ENCODE peak calls at places on chromosome 16, in seven cellular contexts. H, K, O, B, U, A and Y are unnamed samples.
A peak's percentile ranks its signal among the peaks of the same experiment; 100 is the strongest.

GRCh38 chr16:8088820-8089338 is 501.4 kb downstream of the TMEM114 start:
- DNase-seq in H (no peak), K (no peak), O (no peak), B (no peak), U (no peak), A (no peak), Y (no peak)

GRCh38 chr16:57815987-57816745 is 13.9 kb upstream of the KIFC3 start:
- DNase-seq in H (peak; percentile 80), K (no peak), O (peak; percentile 71), B (peak; percentile 86), U (peak; percentile 94), A (peak; percentile 83), Y (peak; percentile 69)

GRCh38 chr16:73037331-73037745 is 10.6 kb downstream of the ZFHX3 start:
- DNase-seq in H (no peak), K (no peak), O (no peak), B (no peak), U (peak; percentile 48), A (no peak), Y (no peak)

GRCh38 chr16:85227262-85227923 is 115.1 kb upstream of the CIBAR2 start:
- DNase-seq in H (no peak), K (no peak), O (no peak), B (no peak), U (no peak), A (no peak), Y (no peak)

GRCh38 chr16:18050234-18050633 is 286.3 kb downstream of the NPIPA8 start:
- DNase-seq in H (no peak), K (no peak), O (no peak), B (no peak), U (no peak), A (no peak), Y (no peak)

GRCh38 chr16:52251495-52251894 is 295.4 kb downstream of the TOX3 start:
- DNase-seq in H (no peak), K (no peak), O (no peak), B (no peak), U (no peak), A (no peak), Y (no peak)

GRCh38 chr16:66668777-66669444 is 27.6 kb downstream of the CMTM4 start:
- DNase-seq in H (no peak), K (no peak), O (no peak), B (no peak), U (no peak), A (peak; percentile 48), Y (no peak)

GRCh38 chr16:84303023-84303422 is 8.3 kb downstream of the WFDC1 start:
- DNase-seq in H (peak; percentile 29), K (no peak), O (no peak), B (no peak), U (no peak), A (peak; percentile 50), Y (no peak)

GRCh38 chr16:31537362-31537921 is 9.7 kb downstream of the AHSP start:
- DNase-seq in H (no peak), K (no peak), O (peak; percentile 25), B (no peak), U (no peak), A (no peak), Y (no peak)

GRCh38 chr16:61344791-61345190 is 691.4 kb downstream of the CDH8 start:
- DNase-seq in H (no peak), K (no peak), O (no peak), B (no peak), U (no peak), A (no peak), Y (no peak)

GRCh38 chr16:88669986-88670385 is 7.1 kb upstream of the MVD start:
- DNase-seq in H (no peak), K (no peak), O (no peak), B (no peak), U (no peak), A (no peak), Y (no peak)

GRCh38 chr16:67104061-67104460 is 5.7 kb upstream of the PHAF1 start:
- DNase-seq in H (no peak), K (peak; percentile 7), O (peak; percentile 54), B (no peak), U (peak; percentile 62), A (no peak), Y (no peak)

GRCh38 chr16:85735225-85735722 is 15.6 kb downstream of the C16orf74 start:
- DNase-seq in H (peak; percentile 67), K (no peak), O (no peak), B (no peak), U (no peak), A (no peak), Y (no peak)

GRCh38 chr16:67647111-67647651 is 2.2 kb downstream of the CARMIL2 start:
- DNase-seq in H (no peak), K (no peak), O (no peak), B (no peak), U (no peak), A (no peak), Y (no peak)

GRCh38 chr16:53892155-53892554 is 188.2 kb downstream of the FTO start:
- DNase-seq in H (peak; percentile 52), K (peak; percentile 71), O (peak; percentile 65), B (no peak), U (peak; percentile 82), A (peak; percentile 42), Y (peak; percentile 24)

GRCh38 chr16:16092925-16093624 is 130.2 kb downstream of the ABCC6 start:
- DNase-seq in H (no peak), K (no peak), O (no peak), B (no peak), U (no peak), A (no peak), Y (no peak)

GRCh38 chr16:78323315-78323714 is 223.9 kb downstream of the WWOX start:
- DNase-seq in H (no peak), K (no peak), O (no peak), B (no peak), U (no peak), A (no peak), Y (no peak)

GRCh38 chr16:80203821-80204220 is 337.0 kb upstream of the DYNLRB2 start:
- DNase-seq in H (no peak), K (no peak), O (no peak), B (no peak), U (peak; percentile 14), A (no peak), Y (no peak)

GRCh38 chr16:21302898-21303528 is 24.9 kb upstream of the CRYM start:
- DNase-seq in H (peak; percentile 22), K (no peak), O (no peak), B (no peak), U (no peak), A (peak; percentile 52), Y (no peak)

GRCh38 chr16:87635541-87636049 is 33.3 kb downstream of the JPH3 start:
- DNase-seq in H (peak; percentile 66), K (peak; percentile 55), O (peak; percentile 62), B (no peak), U (peak; percentile 75), A (no peak), Y (peak; percentile 57)
- TF ChIP-seq CTCF in H (peak; percentile 54), K (peak; percentile 61), O (no peak), B (peak; percentile 41), U (peak; percentile 86), A (peak; percentile 77), Y (peak; percentile 16)

DNA sequence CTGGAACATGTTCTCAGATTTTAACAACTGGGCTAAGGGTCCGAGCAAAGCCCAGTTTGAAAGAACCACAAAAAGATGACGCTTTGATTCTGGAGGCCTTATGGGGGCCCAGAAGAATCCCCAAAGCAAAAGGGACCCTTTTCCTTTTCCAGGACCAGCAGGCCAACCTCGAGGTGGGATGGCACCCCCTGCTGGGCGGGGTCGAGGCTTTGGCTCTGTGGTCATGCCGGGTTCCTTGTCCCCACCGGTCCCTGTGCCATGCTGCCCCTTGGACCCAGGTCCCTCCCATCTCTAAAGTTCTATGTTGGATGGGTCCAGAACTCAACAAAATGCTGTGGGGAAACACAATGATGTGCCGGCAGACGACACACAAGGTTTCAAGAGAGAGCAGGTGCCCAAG is 30.9 kb downstream of the TMEM204 start:
- DNase-seq in H (no peak), K (no peak), O (peak; percentile 57), B (no peak), U (no peak), A (no peak), Y (no peak)
- TF ChIP-seq CTCF in H (peak; percentile 14), K (peak; percentile 39), O (no peak), B (no peak), U (peak; percentile 30), A (peak; percentile 26), Y (no peak)

DNA sequence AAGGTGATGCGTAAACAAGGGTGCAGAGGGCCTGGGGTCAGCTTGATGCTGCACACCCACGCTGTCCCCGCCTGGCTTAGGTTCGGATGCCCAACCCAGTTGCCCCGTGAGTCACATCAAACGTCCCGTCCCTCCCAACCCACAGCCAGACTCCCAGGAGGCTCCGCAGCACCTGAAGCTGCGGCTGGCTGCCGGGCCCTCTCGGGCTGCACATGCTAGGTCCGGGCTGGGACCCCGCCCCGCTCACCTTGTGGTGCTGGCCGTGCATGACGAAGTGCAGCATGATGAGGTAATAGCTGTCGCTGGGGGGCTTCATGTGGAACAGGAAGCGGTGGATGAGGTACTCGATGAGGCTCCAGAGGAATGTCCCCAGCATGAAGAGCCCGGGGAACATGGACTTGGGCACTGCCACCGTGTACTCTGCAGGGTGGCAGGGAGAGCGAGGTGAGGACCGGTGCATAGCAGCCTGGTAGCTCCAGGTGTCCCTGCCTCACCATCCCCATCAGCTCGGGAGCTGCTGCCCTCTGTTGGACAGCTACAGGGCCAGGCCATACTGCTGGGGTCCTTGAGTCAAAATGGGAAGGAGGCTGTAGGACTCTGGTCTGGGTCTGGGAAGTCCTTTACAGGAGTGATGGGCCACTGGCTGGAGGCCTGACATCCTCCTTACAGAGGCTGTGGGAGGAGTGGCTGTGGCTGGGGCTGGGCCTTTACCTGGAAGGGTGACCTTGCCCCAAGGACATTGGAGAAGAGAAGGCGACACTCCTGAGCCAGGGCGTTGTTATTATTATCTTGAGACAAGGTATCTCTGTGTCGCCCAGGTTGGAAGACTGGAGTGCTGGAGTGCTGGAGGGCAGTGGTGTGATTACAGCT is 18.3 kb upstream of the MLKL start:
- DNase-seq in H (no peak), K (no peak), O (no peak), B (no peak), U (peak; percentile 24), A (no peak), Y (no peak)
- TF ChIP-seq CTCF in H (no peak), K (no peak), O (no peak), B (no peak), U (no peak), A (no peak), Y (no peak)

DNA sequence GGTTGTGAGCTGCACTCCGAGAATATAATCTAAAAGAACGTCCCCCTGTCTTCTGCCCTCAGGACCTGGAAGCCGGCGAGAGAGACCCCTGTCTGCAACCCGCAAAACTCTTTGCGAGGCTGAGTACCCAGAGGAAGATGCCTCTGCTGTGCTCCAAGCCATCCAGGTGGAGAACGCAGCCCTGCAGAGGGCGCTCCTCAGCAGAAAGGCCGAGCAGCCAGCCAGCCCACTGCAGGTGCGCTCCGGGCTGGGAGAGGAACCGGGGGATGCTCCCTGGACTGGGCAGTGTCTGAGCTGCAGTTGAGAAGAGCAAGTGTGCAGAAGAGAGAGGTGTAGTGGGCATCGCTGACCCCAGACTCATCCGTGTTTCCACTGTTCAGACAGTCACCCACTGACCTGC is 148.3 kb downstream of the KATNIP start:
- DNase-seq in H (no peak), K (peak; percentile 50), O (peak; percentile 85), B (no peak), U (peak; percentile 14), A (no peak), Y (no peak)
- TF ChIP-seq CTCF in H (peak; percentile 19), K (peak; percentile 41), O (peak; percentile 42), B (no peak), U (peak; percentile 25), A (peak; percentile 23), Y (no peak)

DNA sequence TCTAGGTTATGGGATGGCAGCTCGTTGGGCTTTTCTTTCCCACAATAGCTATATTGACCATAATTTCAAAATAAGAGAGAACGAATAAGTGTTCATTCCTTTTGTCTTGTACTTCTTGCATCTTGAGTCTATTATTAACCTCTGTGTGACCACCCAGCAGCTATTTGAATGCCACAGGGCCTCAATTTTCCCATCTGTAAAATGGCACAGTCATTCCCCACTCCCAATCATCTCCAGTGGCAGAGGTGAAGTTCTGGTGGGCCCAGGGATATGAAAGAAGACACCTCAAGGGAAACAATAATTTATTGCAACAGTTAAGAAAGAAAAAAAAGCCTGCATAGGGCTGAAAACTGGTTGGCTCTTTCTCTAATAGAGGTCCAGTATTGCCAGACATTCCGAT is 28.6 kb upstream of the NKD1 start:
- DNase-seq in H (no peak), K (no peak), O (no peak), B (no peak), U (no peak), A (no peak), Y (no peak)
- TF ChIP-seq CTCF in H (no peak), K (no peak), O (no peak), B (no peak), U (no peak), A (no peak), Y (no peak)